ENCODE peak calls at places on chromosome 7, in five cellular contexts. W is neural progenitor cell, R is GM23338, B is testis, H is nephron progenitor cell. V is an unnamed sample.

GRCh38 chr7:23467731-23468720 is 2.3 kb downstream of the IGF2BP3 start:
- DNase-seq in W (peak), R (peak), B (no peak), H (peak), V (no peak)

GRCh38 chr7:3194501-3195141 is 106.4 kb upstream of the SDK1 start:
- DNase-seq in W (peak), R (peak), B (peak), H (no peak), V (no peak)

GRCh38 chr7:87580636-87581035 is 20.0 kb downstream of the ABCB1 start:
- DNase-seq in W (peak), R (no peak), B (no peak), H (no peak), V (no peak)

GRCh38 chr7:124085168-124085567 is 52.3 kb upstream of the TMEM229A start:
- DNase-seq in W (no peak), R (no peak), B (peak), H (no peak), V (no peak)

GRCh38 chr7:131188367-131189339 is 139.0 kb upstream of the MKLN1 start:
- DNase-seq in W (no peak), R (no peak), B (no peak), H (no peak), V (no peak)

GRCh38 chr7:8418627-8419245 is 14.7 kb upstream of the NXPH1 start:
- DNase-seq in W (peak), R (peak), B (peak), H (peak), V (no peak)

GRCh38 chr7:83677180-83677866 is 28.4 kb upstream of the SEMA3E start:
- DNase-seq in W (no peak), R (no peak), B (no peak), H (no peak), V (peak)

GRCh38 chr7:94005753-94006152 is 1.6 kb upstream of the BET1 start:
- DNase-seq in W (no peak), R (no peak), B (no peak), H (no peak), V (no peak)

GRCh38 chr7:30915751-30916150 is 4.1 kb downstream of the AQP1 start:
- DNase-seq in W (no peak), R (no peak), B (no peak), H (no peak), V (no peak)

GRCh38 chr7:34075976-34076375 is 170.6 kb downstream of the BMPER start:
- DNase-seq in W (no peak), R (no peak), B (no peak), H (no peak), V (no peak)

GRCh38 chr7:57308631-57309408 is 141.2 kb upstream of the ZNF716 start:
- DNase-seq in W (no peak), R (peak), B (peak), H (no peak), V (no peak)

GRCh38 chr7:50679218-50680007 is 103.3 kb downstream of the GRB10 start:
- DNase-seq in W (peak), R (peak), B (no peak), H (no peak), V (no peak)

GRCh38 chr7:148535227-148535626 is 55.3 kb upstream of the C7orf33 start:
- DNase-seq in W (no peak), R (no peak), B (peak), H (peak), V (no peak)

GRCh38 chr7:46776790-46777189 is 805.1 kb downstream of the TNS3 start:
- DNase-seq in W (no peak), R (peak), B (no peak), H (no peak), V (no peak)

GRCh38 chr7:38274493-38274892 is 1.1 kb upstream of the TARP start:
- DNase-seq in W (no peak), R (no peak), B (no peak), H (no peak), V (no peak)

GRCh38 chr7:85997515-85997914 is 646.2 kb upstream of the GRM3 start:
- DNase-seq in W (no peak), R (no peak), B (no peak), H (no peak), V (no peak)

GRCh38 chr7:11538751-11539299 is 293.2 kb downstream of the THSD7A start:
- DNase-seq in W (no peak), R (no peak), B (no peak), H (no peak), V (no peak)

GRCh38 chr7:28483112-28483511 is 70.8 kb downstream of the CREB5 start:
- DNase-seq in W (no peak), R (peak), B (no peak), H (no peak), V (no peak)

GRCh38 chr7:6306471-6306870 is 34.0 kb upstream of the CYTH3 start:
- DNase-seq in W (no peak), R (no peak), B (no peak), H (no peak), V (no peak)

GRCh38 chr7:39952378-39952777 is 2.3 kb downstream of the CDK13 start:
- DNase-seq in W (no peak), R (no peak), B (no peak), H (no peak), V (no peak)

GRCh38 chr7:451255-452229 is 68.1 kb downstream of the PDGFA start:
- DNase-seq in W (peak), R (peak), B (no peak), H (no peak), V (no peak)

GRCh38 chr7:46115410-46115809 is 194.3 kb upstream of the IGFBP3 start:
- DNase-seq in W (no peak), R (no peak), B (no peak), H (no peak), V (no peak)

GRCh38 chr7:73443543-73444255 is 10.1 kb downstream of the FZD9 start:
- DNase-seq in W (no peak), R (no peak), B (peak), H (no peak), V (no peak)

GRCh38 chr7:5630670-5631069 is 150.8 kb downstream of the RNF216 start:
- DNase-seq in W (no peak), R (no peak), B (no peak), H (no peak), V (no peak)

GRCh38 chr7:93476491-93477344 is 97.8 kb downstream of the CALCR start:
- DNase-seq in W (peak), R (peak), B (no peak), H (no peak), V (no peak)

GRCh38 chr7:50272808-50273207 is 31.7 kb upstream of the IKZF1 start:
- DNase-seq in W (no peak), R (no peak), B (no peak), H (no peak), V (no peak)

GRCh38 chr7:83457022-83457892 is 191.7 kb downstream of the SEMA3E start:
- DNase-seq in W (no peak), R (peak), B (no peak), H (no peak), V (no peak)

GRCh38 chr7:3537210-3537875 is 236.3 kb downstream of the SDK1 start:
- DNase-seq in W (no peak), R (no peak), B (no peak), H (no peak), V (no peak)

GRCh38 chr7:27251513-27252306 is 9.1 kb downstream of the EVX1 start:
- DNase-seq in W (peak), R (peak), B (no peak), H (peak), V (no peak)

GRCh38 chr7:111266613-111267012 is 175.7 kb downstream of the LRRN3 start:
- DNase-seq in W (no peak), R (peak), B (no peak), H (no peak), V (no peak)

GRCh38 chr7:102182016-102182415 is 104.7 kb upstream of the SH2B2 start:
- DNase-seq in W (no peak), R (no peak), B (no peak), H (no peak), V (no peak)

GRCh38 chr7:98284335-98285036 is 3.0 kb downstream of the BRI3 start:
- DNase-seq in W (no peak), R (no peak), B (peak), H (no peak), V (peak)

GRCh38 chr7:101519324-101520017 is 109.6 kb downstream of the MYL10 start:
- DNase-seq in W (no peak), R (no peak), B (no peak), H (peak), V (no peak)

GRCh38 chr7:2687338-2687869 is 598 bp upstream of the AMZ1 start:
- DNase-seq in W (no peak), R (no peak), B (no peak), H (no peak), V (no peak)

GRCh38 chr7:29865526-29865925 is 59.2 kb downstream of the WIPF3 start:
- DNase-seq in W (no peak), R (no peak), B (peak), H (no peak), V (no peak)

GRCh38 chr7:100016209-100016901 is 959 bp downstream of the ZKSCAN1 start:
- DNase-seq in W (no peak), R (no peak), B (peak), H (no peak), V (no peak)

GRCh38 chr7:150631866-150632864 is at the start of gene GIMAP6:
- DNase-seq in W (no peak), R (no peak), B (no peak), H (no peak), V (no peak)

GRCh38 chr7:159045839-159046238 is 98.8 kb downstream of the VIPR2 start:
- DNase-seq in W (no peak), R (no peak), B (no peak), H (no peak), V (no peak)

GRCh38 chr7:159048656-159049055 is 96.0 kb downstream of the VIPR2 start:
- DNase-seq in W (no peak), R (no peak), B (no peak), H (no peak), V (no peak)

GRCh38 chr7:159049266-159050025 is 95.2 kb downstream of the VIPR2 start:
- DNase-seq in W (no peak), R (no peak), B (no peak), H (no peak), V (peak)

GRCh38 chr7:159046300-159046699 is 98.4 kb downstream of the VIPR2 start:
- DNase-seq in W (no peak), R (no peak), B (no peak), H (no peak), V (no peak)

DNA sequence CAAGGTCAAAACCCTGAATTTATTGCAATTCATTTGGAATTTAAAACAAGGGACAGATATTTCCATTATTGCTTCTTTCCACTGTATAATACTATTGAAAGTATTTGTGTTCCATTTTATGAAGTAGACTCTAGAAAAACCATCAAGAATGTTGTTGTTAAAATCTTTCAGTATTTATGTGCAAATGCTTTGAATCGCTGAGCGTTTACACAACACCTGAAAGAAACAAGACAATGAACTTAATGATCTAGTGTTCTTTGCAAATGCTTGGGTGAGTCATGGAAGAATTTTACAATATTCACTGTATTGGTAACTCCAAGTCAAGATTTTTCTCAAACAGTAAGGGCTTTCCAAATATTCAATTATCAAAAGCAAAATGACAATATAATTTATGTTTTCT is 97.1 kb downstream of the VIPR2 start:
- DNase-seq in W (no peak), R (no peak), B (no peak), H (no peak), V (no peak)
- TF ChIP-seq CTCF in W (no peak), R (no peak), B (no peak), H (no peak), V (no peak)

DNA sequence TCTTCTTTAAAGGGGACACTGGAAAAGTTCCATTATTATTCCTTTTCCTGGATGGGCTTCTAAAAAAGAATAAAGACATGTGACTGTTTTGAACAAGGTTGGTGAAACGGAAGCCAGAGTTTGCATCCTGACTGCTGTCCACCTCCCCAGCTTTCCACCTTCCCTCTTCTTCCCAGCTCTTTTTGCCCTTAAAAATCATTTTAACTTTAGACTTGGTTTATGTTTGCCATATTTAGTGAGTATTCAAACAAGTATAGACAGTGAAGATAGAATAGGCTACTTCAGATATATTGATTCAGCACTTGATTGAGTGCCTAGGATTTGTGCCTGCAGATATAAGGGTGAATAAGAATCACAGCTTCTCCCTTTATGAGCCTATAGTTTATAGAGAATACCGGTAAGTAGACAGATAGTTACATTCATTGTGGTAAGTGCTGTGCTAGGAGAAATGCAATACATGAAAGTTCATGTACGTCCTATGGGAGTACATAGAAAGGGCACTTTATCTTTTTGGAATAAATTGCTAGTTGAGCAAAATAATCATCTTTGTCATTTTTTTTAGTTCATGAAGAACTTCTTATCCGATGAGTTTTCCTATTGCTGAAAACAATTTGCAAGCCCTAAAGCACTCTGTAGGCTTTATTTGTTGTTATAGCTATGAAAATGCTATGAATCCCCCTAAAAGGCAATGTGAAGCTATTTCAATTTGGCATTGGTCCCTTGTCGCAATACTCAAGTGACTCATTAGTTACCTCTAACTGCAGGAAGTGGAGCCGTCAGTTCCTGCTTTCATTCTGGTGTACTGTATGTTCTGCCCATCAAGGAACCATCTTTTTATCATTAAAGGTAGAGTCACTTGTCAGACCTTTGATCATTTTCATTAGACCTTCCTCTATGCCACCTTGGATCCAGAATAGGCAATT is 57.2 kb upstream of the STRIP2 start:
- DNase-seq in W (no peak), R (no peak), B (no peak), H (no peak), V (no peak)
- TF ChIP-seq CTCF in W (no peak), R (no peak), B (no peak), H (no peak), V (no peak)

DNA sequence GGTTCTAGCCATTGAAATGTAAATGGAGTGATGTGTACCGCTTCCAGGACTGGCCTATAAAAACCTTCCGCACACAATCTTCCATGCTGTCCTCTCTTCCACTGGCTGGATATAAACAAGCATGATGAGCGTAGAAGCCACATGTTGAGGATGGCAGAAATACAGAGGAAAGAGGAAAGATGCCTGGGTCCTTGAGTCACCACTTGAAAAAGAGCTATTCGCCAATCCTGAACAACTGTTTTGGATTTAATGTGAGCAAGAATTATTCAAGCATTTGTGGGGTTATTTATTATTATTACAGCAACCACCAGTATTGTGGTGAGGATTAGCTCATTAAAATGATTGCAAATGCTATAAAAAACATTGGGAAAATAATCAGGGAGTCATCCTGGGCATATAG is 45.8 kb upstream of the PLXNA4 start:
- DNase-seq in W (no peak), R (no peak), B (no peak), H (no peak), V (no peak)
- TF ChIP-seq CTCF in W (no peak), R (no peak), B (no peak), H (no peak), V (no peak)

DNA sequence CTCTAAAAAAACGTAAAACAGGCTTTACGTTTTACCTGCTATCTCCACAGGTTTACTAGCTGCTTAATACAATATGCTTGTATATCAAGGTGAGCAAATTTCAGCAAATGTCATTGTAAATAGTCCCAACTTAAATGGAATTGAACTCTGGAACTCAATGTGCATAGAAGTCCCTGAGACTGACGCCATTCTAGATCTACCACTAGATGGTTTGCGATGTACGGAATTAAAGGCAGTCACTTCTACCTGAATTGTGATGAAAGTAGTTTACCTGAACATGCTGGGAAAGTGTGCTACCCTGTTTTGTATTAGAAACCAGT is 837 bp upstream of the SNX13 start:
- DNase-seq in W (no peak), R (peak), B (no peak), H (no peak), V (no peak)
- TF ChIP-seq CTCF in W (no peak), R (no peak), B (no peak), H (no peak), V (no peak)

DNA sequence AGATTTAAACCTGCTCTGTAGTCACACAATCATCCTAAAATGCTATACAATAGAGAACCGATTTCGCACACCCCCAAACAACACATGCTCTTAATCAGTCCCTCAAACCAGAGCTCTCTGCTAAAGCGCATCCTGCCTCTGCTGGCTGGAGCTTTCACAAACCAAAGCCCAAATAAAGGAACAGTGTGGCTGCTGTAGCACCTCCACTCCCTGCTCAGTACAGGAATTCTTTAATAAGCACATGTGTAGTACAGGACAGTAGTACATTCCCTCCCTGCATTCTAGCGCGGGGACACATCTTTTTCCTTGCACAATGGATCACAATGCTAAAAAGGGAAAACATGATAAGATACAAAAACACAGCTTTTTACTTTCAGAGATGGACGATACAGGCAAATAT is 684.6 kb downstream of the MAGI2 start:
- DNase-seq in W (peak), R (peak), B (no peak), H (no peak), V (no peak)
- TF ChIP-seq CTCF in W (no peak), R (peak), B (no peak), H (no peak), V (no peak)

GRCh38 chr7:129825005-129825553 is 127.7 kb downstream of the UBE2H start:
- DNase-seq in W (peak), R (peak), B (peak), H (peak), V (peak)
- TF ChIP-seq CTCF in W (peak), R (peak), B (peak), H (no peak), V (peak)

V was measured in osteocyte.